ENCODE peak calls at places on chromosomes 7 and 10, in seven cellular contexts. One of them, this sample, is unnamed.
A peak's percentile ranks its signal among the peaks of the same experiment; 100 is the strongest.

GRCh38 chr7:327991-328702 is 38.2 kb downstream of the FOXL3 start:
- DNase-seq in aorta: no peak
- DNase-seq in GM23248: no peak
- DNase-seq in fibroblast of lung: no peak
- DNase-seq in dorsolateral prefrontal cortex: no peak
- DNase-seq in hepatocyte: no peak
- DNase-seq in body of pancreas: no peak
- DNase-seq in this sample: peak; percentile 59

GRCh38 chr10:29576681-29577080 is 58.1 kb downstream of the SVIL start:
- DNase-seq in aorta: no peak
- DNase-seq in GM23248: no peak
- DNase-seq in fibroblast of lung: no peak
- DNase-seq in dorsolateral prefrontal cortex: no peak
- DNase-seq in hepatocyte: no peak
- DNase-seq in body of pancreas: no peak
- DNase-seq in this sample: no peak

GRCh38 chr7:155728116-155728515 is 83.7 kb downstream of the RBM33 start:
- DNase-seq in aorta: no peak
- DNase-seq in GM23248: no peak
- DNase-seq in fibroblast of lung: no peak
- DNase-seq in dorsolateral prefrontal cortex: no peak
- DNase-seq in hepatocyte: no peak
- DNase-seq in body of pancreas: peak; percentile 90
- DNase-seq in this sample: no peak

GRCh38 chr7:16962986-16963385 is 81.2 kb upstream of the AGR3 start:
- DNase-seq in aorta: no peak
- DNase-seq in GM23248: no peak
- DNase-seq in fibroblast of lung: no peak
- DNase-seq in dorsolateral prefrontal cortex: no peak
- DNase-seq in hepatocyte: no peak
- DNase-seq in body of pancreas: no peak
- DNase-seq in this sample: no peak

GRCh38 chr10:101110856-101111523 is 20.1 kb upstream of the TLX1 start:
- DNase-seq in aorta: no peak
- DNase-seq in GM23248: no peak
- DNase-seq in fibroblast of lung: no peak
- DNase-seq in dorsolateral prefrontal cortex: no peak
- DNase-seq in hepatocyte: no peak
- DNase-seq in body of pancreas: no peak
- DNase-seq in this sample: no peak

GRCh38 chr7:107660381-107661080 is at the start of gene SLC26A4:
- DNase-seq in aorta: no peak
- DNase-seq in GM23248: peak; percentile 16
- DNase-seq in fibroblast of lung: no peak
- DNase-seq in dorsolateral prefrontal cortex: no peak
- DNase-seq in hepatocyte: peak; percentile 8
- DNase-seq in body of pancreas: peak; percentile 2
- DNase-seq in this sample: no peak

GRCh38 chr7:101465576-101466196 is 103.0 kb downstream of the COL26A1 start:
- DNase-seq in aorta: no peak
- DNase-seq in GM23248: no peak
- DNase-seq in fibroblast of lung: peak; percentile 15
- DNase-seq in dorsolateral prefrontal cortex: no peak
- DNase-seq in hepatocyte: no peak
- DNase-seq in body of pancreas: no peak
- DNase-seq in this sample: no peak

GRCh38 chr10:75228834-75229233 is 6.9 kb downstream of the COMTD1 start:
- DNase-seq in aorta: no peak
- DNase-seq in GM23248: peak; percentile 36
- DNase-seq in fibroblast of lung: peak; percentile 24
- DNase-seq in dorsolateral prefrontal cortex: no peak
- DNase-seq in hepatocyte: no peak
- DNase-seq in body of pancreas: no peak
- DNase-seq in this sample: no peak

GRCh38 chr10:47182934-47183725 is 116.9 kb upstream of the GDF10 start:
- DNase-seq in aorta: no peak
- DNase-seq in GM23248: no peak
- DNase-seq in fibroblast of lung: no peak
- DNase-seq in dorsolateral prefrontal cortex: no peak
- DNase-seq in hepatocyte: peak; percentile 24
- DNase-seq in body of pancreas: peak; percentile 19
- DNase-seq in this sample: no peak

GRCh38 chr10:28661035-28661434 is 16.3 kb upstream of the BAMBI start:
- DNase-seq in aorta: no peak
- DNase-seq in GM23248: peak; percentile 91
- DNase-seq in fibroblast of lung: peak; percentile 86
- DNase-seq in dorsolateral prefrontal cortex: no peak
- DNase-seq in hepatocyte: no peak
- DNase-seq in body of pancreas: no peak
- DNase-seq in this sample: no peak

GRCh38 chr7:46705416-46706255 is 784.6 kb upstream of the IGFBP3 start:
- DNase-seq in aorta: no peak
- DNase-seq in GM23248: peak; percentile 38
- DNase-seq in fibroblast of lung: peak; percentile 32
- DNase-seq in dorsolateral prefrontal cortex: no peak
- DNase-seq in hepatocyte: no peak
- DNase-seq in body of pancreas: no peak
- DNase-seq in this sample: no peak

GRCh38 chr10:110420401-110421193 is 77.1 kb upstream of the DUSP5 start:
- DNase-seq in aorta: peak; percentile 59
- DNase-seq in GM23248: peak; percentile 71
- DNase-seq in fibroblast of lung: peak; percentile 69
- DNase-seq in dorsolateral prefrontal cortex: peak; percentile 37
- DNase-seq in hepatocyte: no peak
- DNase-seq in body of pancreas: peak; percentile 79
- DNase-seq in this sample: no peak

GRCh38 chr7:120089968-120090367 is 183.0 kb upstream of the KCND2 start:
- DNase-seq in aorta: no peak
- DNase-seq in GM23248: no peak
- DNase-seq in fibroblast of lung: peak; percentile 48
- DNase-seq in dorsolateral prefrontal cortex: no peak
- DNase-seq in hepatocyte: no peak
- DNase-seq in body of pancreas: no peak
- DNase-seq in this sample: no peak

GRCh38 chr10:130193493-130194193 is 57.5 kb downstream of the GLRX3 start:
- DNase-seq in aorta: no peak
- DNase-seq in GM23248: peak; percentile 9
- DNase-seq in fibroblast of lung: no peak
- DNase-seq in dorsolateral prefrontal cortex: no peak
- DNase-seq in hepatocyte: no peak
- DNase-seq in body of pancreas: no peak
- DNase-seq in this sample: no peak

GRCh38 chr7:131507592-131508331 is 48.7 kb downstream of the PODXL start:
- DNase-seq in aorta: peak; percentile 90
- DNase-seq in GM23248: peak; percentile 86
- DNase-seq in fibroblast of lung: peak; percentile 61
- DNase-seq in dorsolateral prefrontal cortex: peak; percentile 86
- DNase-seq in hepatocyte: peak; percentile 92
- DNase-seq in body of pancreas: peak; percentile 87
- DNase-seq in this sample: no peak

GRCh38 chr10:42650374-42650773 is 12.0 kb upstream of the ZNF33B start:
- DNase-seq in aorta: no peak
- DNase-seq in GM23248: no peak
- DNase-seq in fibroblast of lung: no peak
- DNase-seq in dorsolateral prefrontal cortex: no peak
- DNase-seq in hepatocyte: no peak
- DNase-seq in body of pancreas: no peak
- DNase-seq in this sample: no peak

GRCh38 chr10:63665765-63666164 is 144.6 kb downstream of the REEP3 start:
- DNase-seq in aorta: no peak
- DNase-seq in GM23248: no peak
- DNase-seq in fibroblast of lung: peak; percentile 82
- DNase-seq in dorsolateral prefrontal cortex: no peak
- DNase-seq in hepatocyte: no peak
- DNase-seq in body of pancreas: no peak
- DNase-seq in this sample: no peak

GRCh38 chr10:63664341-63664885 is 143.2 kb downstream of the REEP3 start:
- DNase-seq in aorta: no peak
- DNase-seq in GM23248: no peak
- DNase-seq in fibroblast of lung: no peak
- DNase-seq in dorsolateral prefrontal cortex: no peak
- DNase-seq in hepatocyte: no peak
- DNase-seq in body of pancreas: no peak
- DNase-seq in this sample: no peak

GRCh38 chr10:63667596-63667995 is 146.4 kb downstream of the REEP3 start:
- DNase-seq in aorta: no peak
- DNase-seq in GM23248: peak; percentile 4
- DNase-seq in fibroblast of lung: no peak
- DNase-seq in dorsolateral prefrontal cortex: no peak
- DNase-seq in hepatocyte: no peak
- DNase-seq in body of pancreas: no peak
- DNase-seq in this sample: no peak

GRCh38 chr10:63668081-63668480 is 146.9 kb downstream of the REEP3 start:
- DNase-seq in aorta: no peak
- DNase-seq in GM23248: peak; percentile 3
- DNase-seq in fibroblast of lung: peak; percentile 53
- DNase-seq in dorsolateral prefrontal cortex: no peak
- DNase-seq in hepatocyte: no peak
- DNase-seq in body of pancreas: no peak
- DNase-seq in this sample: no peak

GRCh38 chr10:63666836-63667383 is 145.7 kb downstream of the REEP3 start:
- DNase-seq in aorta: no peak
- DNase-seq in GM23248: peak; percentile 86
- DNase-seq in fibroblast of lung: peak; percentile 99
- DNase-seq in dorsolateral prefrontal cortex: no peak
- DNase-seq in hepatocyte: no peak
- DNase-seq in body of pancreas: no peak
- DNase-seq in this sample: no peak
- H3K27ac ChIP-seq in aorta: no peak overlapping the region
- H3K27ac ChIP-seq in GM23248: peak overlapping the region; percentile 9
- H3K27ac ChIP-seq in fibroblast of lung: no peak overlapping the region
- H3K27ac ChIP-seq in dorsolateral prefrontal cortex: no peak overlapping the region
- H3K27ac ChIP-seq in hepatocyte: no peak overlapping the region
- H3K27ac ChIP-seq in body of pancreas: no peak overlapping the region
- H3K27ac ChIP-seq in this sample: no peak overlapping the region

GRCh38 chr7:139036901-139037300 is 1.1 kb upstream of the ZC3HAV1L start:
- DNase-seq in aorta: no peak
- DNase-seq in GM23248: no peak
- DNase-seq in fibroblast of lung: no peak
- DNase-seq in dorsolateral prefrontal cortex: no peak
- DNase-seq in hepatocyte: no peak
- DNase-seq in body of pancreas: no peak
- DNase-seq in this sample: no peak

GRCh38 chr7:139034855-139035587 is 821 bp downstream of the ZC3HAV1L start:
- DNase-seq in aorta: peak; percentile 58
- DNase-seq in GM23248: peak; percentile 69
- DNase-seq in fibroblast of lung: peak; percentile 32
- DNase-seq in dorsolateral prefrontal cortex: no peak
- DNase-seq in hepatocyte: peak; percentile 49
- DNase-seq in body of pancreas: peak; percentile 9
- DNase-seq in this sample: no peak

GRCh38 chr7:139034336-139034735 is 1.5 kb downstream of the ZC3HAV1L start:
- DNase-seq in aorta: no peak
- DNase-seq in GM23248: peak; percentile 66
- DNase-seq in fibroblast of lung: no peak
- DNase-seq in dorsolateral prefrontal cortex: no peak
- DNase-seq in hepatocyte: no peak
- DNase-seq in body of pancreas: no peak
- DNase-seq in this sample: no peak

GRCh38 chr7:139033346-139034114 is 2.3 kb downstream of the ZC3HAV1L start:
- DNase-seq in aorta: no peak
- DNase-seq in GM23248: no peak
- DNase-seq in fibroblast of lung: no peak
- DNase-seq in dorsolateral prefrontal cortex: no peak
- DNase-seq in hepatocyte: no peak
- DNase-seq in body of pancreas: no peak
- DNase-seq in this sample: no peak

DNA sequence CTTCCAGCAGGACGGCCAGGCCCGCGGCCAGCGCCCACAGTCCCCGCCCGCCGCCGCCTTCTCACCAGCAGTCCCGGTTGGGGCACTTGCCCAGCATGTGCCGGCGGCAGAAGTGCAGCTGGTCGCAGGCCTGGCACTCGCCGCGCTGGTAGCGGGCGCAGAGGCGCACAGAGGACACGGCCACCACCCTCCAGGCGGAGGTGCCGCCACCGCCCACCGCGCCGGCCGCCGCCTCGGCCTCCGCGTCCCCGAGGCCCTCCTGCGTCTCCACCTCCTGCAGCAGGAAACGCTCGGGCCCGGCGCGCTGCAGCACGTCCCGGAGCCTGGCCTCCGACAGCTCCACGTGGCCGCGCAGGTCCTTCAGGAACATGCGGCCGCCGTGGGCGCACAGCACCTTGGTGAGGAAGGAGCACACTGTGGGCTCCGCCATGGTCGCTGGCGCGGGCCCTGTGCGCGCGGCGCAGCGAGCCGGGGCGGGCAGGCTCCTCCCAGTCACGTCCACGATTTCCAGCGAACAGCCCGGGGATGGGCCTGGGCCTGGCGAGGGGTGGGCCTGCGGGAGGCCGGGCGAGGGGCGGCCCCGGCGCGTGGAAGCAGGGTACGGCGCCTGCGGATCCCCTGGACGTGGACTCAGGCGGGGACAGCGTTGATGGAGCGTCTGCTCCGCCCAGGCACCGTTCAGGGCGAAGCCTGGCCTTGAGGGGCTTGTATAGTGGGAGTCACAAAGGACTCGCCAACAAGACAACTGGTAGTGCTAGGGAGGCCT is at the start of gene ZC3HAV1L:
- DNase-seq in aorta: peak; percentile 76
- DNase-seq in GM23248: peak; percentile 82
- DNase-seq in fibroblast of lung: peak; percentile 70
- DNase-seq in dorsolateral prefrontal cortex: no peak
- DNase-seq in hepatocyte: peak; percentile 78
- DNase-seq in body of pancreas: peak; percentile 46
- DNase-seq in this sample: peak; percentile 66
- H3K27ac ChIP-seq in aorta: no peak within 1 kb of the TSS
- H3K27ac ChIP-seq in GM23248: peak within 1 kb of the TSS; percentile 33
- H3K27ac ChIP-seq in fibroblast of lung: peak within 1 kb of the TSS; percentile 70
- H3K27ac ChIP-seq in dorsolateral prefrontal cortex: no peak within 1 kb of the TSS
- H3K27ac ChIP-seq in hepatocyte: peak within 1 kb of the TSS; percentile 62
- H3K27ac ChIP-seq in body of pancreas: peak within 1 kb of the TSS; percentile 57
- H3K27ac ChIP-seq in this sample: peak within 1 kb of the TSS; percentile 59

GRCh38 chr7:7681191-7681935 is 37.0 kb downstream of the RPA3 start:
- DNase-seq in aorta: no peak
- DNase-seq in GM23248: peak; percentile 71
- DNase-seq in fibroblast of lung: peak; percentile 82
- DNase-seq in dorsolateral prefrontal cortex: peak; percentile 51
- DNase-seq in hepatocyte: peak; percentile 65
- DNase-seq in body of pancreas: peak; percentile 74
- DNase-seq in this sample: no peak
- H3K27ac ChIP-seq in aorta: no peak overlapping the region
- H3K27ac ChIP-seq in GM23248: no peak overlapping the region
- H3K27ac ChIP-seq in fibroblast of lung: no peak overlapping the region
- H3K27ac ChIP-seq in dorsolateral prefrontal cortex: peak overlapping the region; percentile 86
- H3K27ac ChIP-seq in hepatocyte: no peak overlapping the region
- H3K27ac ChIP-seq in body of pancreas: peak overlapping the region; percentile 51
- H3K27ac ChIP-seq in this sample: no peak overlapping the region

DNA sequence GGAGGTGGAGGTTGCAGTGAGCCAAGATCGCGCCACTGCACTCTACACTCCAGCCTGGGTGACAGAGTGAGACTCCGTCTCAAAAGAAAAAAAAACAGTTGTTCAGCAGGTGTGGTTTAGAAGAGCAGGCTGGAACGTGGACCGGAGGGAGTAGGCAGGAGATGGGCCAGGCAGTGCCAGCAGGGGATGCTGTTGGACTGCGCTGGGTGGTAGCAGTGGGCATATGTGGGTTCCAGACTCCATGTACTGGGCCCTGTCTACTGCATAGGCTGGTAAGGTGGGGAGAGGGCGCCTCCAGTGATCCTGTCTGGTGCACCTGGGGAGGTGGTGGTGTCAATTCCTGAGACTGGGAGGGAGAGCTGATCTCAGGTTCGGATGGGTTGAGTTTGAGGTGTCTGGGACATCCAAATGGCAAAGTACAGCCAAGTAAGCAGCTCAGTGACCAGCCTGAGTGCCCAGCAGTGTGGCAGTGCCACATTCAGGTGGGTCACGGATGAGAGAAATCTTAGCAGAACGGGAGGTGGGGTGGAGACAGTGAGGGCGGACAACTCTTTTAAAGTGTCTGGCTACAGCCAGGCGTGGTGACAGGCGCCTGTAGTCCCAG is 25.9 kb downstream of the SFXN4 start:
- DNase-seq in aorta: no peak
- DNase-seq in GM23248: peak; percentile 47
- DNase-seq in fibroblast of lung: peak; percentile 28
- DNase-seq in dorsolateral prefrontal cortex: no peak
- DNase-seq in hepatocyte: no peak
- DNase-seq in body of pancreas: peak; percentile 21
- DNase-seq in this sample: no peak
- H3K27ac ChIP-seq in aorta: no peak overlapping the region
- H3K27ac ChIP-seq in GM23248: no peak overlapping the region
- H3K27ac ChIP-seq in fibroblast of lung: no peak overlapping the region
- H3K27ac ChIP-seq in dorsolateral prefrontal cortex: no peak overlapping the region
- H3K27ac ChIP-seq in hepatocyte: no peak overlapping the region
- H3K27ac ChIP-seq in body of pancreas: no peak overlapping the region
- H3K27ac ChIP-seq in this sample: no peak overlapping the region

This sample was measured in RWPE2.